ENCODE peak calls at places on chromosomes 1 and 21, in nine cellular contexts. Z, A, D, E, G, V, K, N and O are unnamed samples.

GRCh38 chr1:56080123-56080522 is 499.2 kb downstream of the PLPP3 start:
- DNase-seq in G (no peak), D (peak), V (no peak), Z (no peak), E (no peak), K (no peak), N (no peak), A (no peak), O (no peak)

GRCh38 chr1:39359028-39359570 is 132.3 kb upstream of the BMP8A start:
- DNase-seq in V (no peak), D (no peak), E (peak), K (no peak), N (no peak), G (no peak), Z (no peak), A (no peak), O (peak)

GRCh38 chr1:65958561-65959350 is 166.1 kb downstream of the PDE4B start:
- DNase-seq in D (peak), E (peak), V (peak), N (peak), A (peak), Z (no peak), K (no peak), G (peak), O (peak)

GRCh38 chr1:20302093-20302471 is 11.4 kb downstream of the VWA5B1 start:
- DNase-seq in K (no peak), A (no peak), G (no peak), D (no peak), Z (no peak), V (no peak), E (peak), N (no peak), O (no peak)

GRCh38 chr1:110829955-110830553 is 42.9 kb upstream of the CD53 start:
- DNase-seq in A (peak), E (peak), Z (no peak), N (peak), G (peak), D (peak), V (peak), K (no peak), O (no peak)

GRCh38 chr1:182833271-182833670 is 5.9 kb upstream of the DHX9 start:
- DNase-seq in E (peak), K (no peak), D (peak), N (no peak), Z (no peak), V (no peak), G (no peak), A (no peak), O (no peak)

GRCh38 chr1:19949016-19949415 is 25.6 kb upstream of the PLA2G2E start:
- DNase-seq in G (no peak), Z (no peak), D (peak), E (peak), V (no peak), A (no peak), K (no peak), N (no peak), O (peak)

GRCh38 chr1:93565496-93566221 is 116.0 kb downstream of the BCAR3 start:
- DNase-seq in N (no peak), A (no peak), V (no peak), G (no peak), Z (no peak), D (no peak), E (peak), K (no peak), O (no peak)

GRCh38 chr1:11158720-11159321 is 30.3 kb upstream of the ANGPTL7 start:
- DNase-seq in E (peak), D (peak), N (no peak), Z (no peak), K (no peak), V (no peak), G (no peak), A (no peak), O (peak)

GRCh38 chr1:147527941-147528936 is 13.1 kb upstream of the BCL9 start:
- DNase-seq in K (no peak), V (no peak), N (no peak), E (no peak), Z (no peak), D (no peak), A (no peak), G (no peak), O (no peak)

GRCh38 chr21:44520326-44521300 is 19.4 kb downstream of the KRTAP10-1 start:
- DNase-seq in G (no peak), N (no peak), E (no peak), V (no peak), Z (no peak), K (peak), A (no peak), D (no peak), O (no peak)

GRCh38 chr21:42102063-42102462 is 30.9 kb downstream of the UMODL1 start:
- DNase-seq in E (peak), G (no peak), N (no peak), K (no peak), V (no peak), Z (no peak), D (no peak), A (no peak), O (peak)

GRCh38 chr1:102110591-102110990 is 113.9 kb upstream of the OLFM3 start:
- DNase-seq in D (no peak), V (no peak), G (no peak), E (no peak), Z (no peak), N (no peak), K (no peak), A (no peak), O (no peak)

GRCh38 chr1:185957441-185958363 is 223.5 kb downstream of the HMCN1 start:
- DNase-seq in D (peak), A (no peak), V (no peak), K (no peak), E (no peak), Z (no peak), G (no peak), N (no peak), O (no peak)

GRCh38 chr1:107138767-107139445 is 1.9 kb upstream of the NTNG1 start:
- DNase-seq in A (no peak), V (no peak), N (no peak), D (peak), E (peak), G (no peak), Z (no peak), K (no peak), O (no peak)

GRCh38 chr1:87939486-87939885 is 610.8 kb downstream of the LMO4 start:
- DNase-seq in A (no peak), Z (no peak), K (no peak), N (no peak), D (no peak), E (no peak), V (no peak), G (no peak), O (no peak)

GRCh38 chr1:11592752-11593151 is 61.5 kb downstream of the FBXO2 start:
- DNase-seq in E (no peak), V (peak), A (no peak), G (no peak), D (no peak), K (no peak), Z (no peak), N (no peak), O (no peak)

GRCh38 chr1:14263207-14263606 is 335.3 kb upstream of the KAZN start:
- DNase-seq in N (no peak), D (no peak), V (peak), G (no peak), E (no peak), Z (no peak), K (no peak), A (no peak), O (no peak)

GRCh38 chr1:233607252-233608119 is 6.4 kb upstream of the KCNK1 start:
- DNase-seq in E (peak), K (no peak), A (no peak), G (no peak), D (no peak), N (no peak), Z (no peak), V (no peak), O (no peak)

GRCh38 chr1:68725353-68725752 is 228.5 kb upstream of the DEPDC1 start:
- DNase-seq in N (no peak), D (no peak), E (peak), G (no peak), K (no peak), A (peak), Z (no peak), V (peak), O (peak)

GRCh38 chr1:23589506-23589872 is 30.2 kb upstream of the ID3 start:
- DNase-seq in A (no peak), V (no peak), D (no peak), E (no peak), K (no peak), N (no peak), G (no peak), Z (no peak), O (no peak)

GRCh38 chr1:164320780-164321683 is 238.0 kb upstream of the PBX1 start:
- DNase-seq in E (peak), Z (no peak), G (no peak), A (peak), D (peak), K (no peak), V (peak), N (no peak), O (peak)

GRCh38 chr1:175152006-175152652 is 40.4 kb downstream of the KIAA0040 start:
- DNase-seq in Z (peak), D (peak), K (peak), A (peak), E (peak), N (no peak), G (no peak), V (peak), O (peak)

GRCh38 chr1:6770727-6771567 is 14.3 kb upstream of the CAMTA1 start:
- DNase-seq in V (peak), D (peak), N (no peak), G (no peak), Z (no peak), A (no peak), E (peak), K (no peak), O (no peak)

GRCh38 chr1:47794530-47794929 is 202.7 kb downstream of the TRABD2B start:
- DNase-seq in G (no peak), K (no peak), E (no peak), D (no peak), N (no peak), A (no peak), Z (no peak), V (no peak), O (no peak)

GRCh38 chr1:58782308-58783089 is 1.3 kb downstream of the JUN start:
- DNase-seq in K (peak), N (no peak), D (peak), V (peak), A (peak), Z (peak), G (peak), E (peak), O (no peak)

GRCh38 chr1:188988589-188988988 is 1489.1 kb downstream of the BRINP3 start:
- DNase-seq in Z (no peak), D (no peak), N (no peak), E (no peak), K (no peak), A (no peak), V (no peak), G (no peak), O (no peak)

GRCh38 chr1:2595261-2595811 is 8.8 kb downstream of the PRXL2B start:
- DNase-seq in V (peak), K (no peak), E (no peak), Z (no peak), G (no peak), N (no peak), A (no peak), D (no peak), O (no peak)

GRCh38 chr1:153536618-153537375 is 1.0 kb upstream of the S100A6 start:
- DNase-seq in A (no peak), V (no peak), K (peak), N (no peak), Z (no peak), E (no peak), G (no peak), D (no peak), O (no peak)

GRCh38 chr21:42565886-42566523 is 52.4 kb downstream of the SLC37A1 start:
- DNase-seq in D (no peak), K (peak), Z (no peak), E (no peak), V (no peak), G (no peak), A (no peak), N (no peak), O (no peak)

GRCh38 chr1:83131692-83131955 is 867.3 kb downstream of the TTLL7 start:
- DNase-seq in G (no peak), D (no peak), V (no peak), Z (no peak), A (no peak), E (no peak), N (no peak), K (no peak), O (no peak)

GRCh38 chr1:227257964-227258363 is 60.3 kb downstream of the CDC42BPA start:
- DNase-seq in V (no peak), K (no peak), Z (no peak), D (no peak), A (no peak), N (no peak), G (no peak), E (no peak), O (no peak)
- TF ChIP-seq CTCF in V (peak), K (no peak), Z (no peak), D (no peak), A (no peak), N (no peak), G (peak), E (no peak), O (no peak)

DNA sequence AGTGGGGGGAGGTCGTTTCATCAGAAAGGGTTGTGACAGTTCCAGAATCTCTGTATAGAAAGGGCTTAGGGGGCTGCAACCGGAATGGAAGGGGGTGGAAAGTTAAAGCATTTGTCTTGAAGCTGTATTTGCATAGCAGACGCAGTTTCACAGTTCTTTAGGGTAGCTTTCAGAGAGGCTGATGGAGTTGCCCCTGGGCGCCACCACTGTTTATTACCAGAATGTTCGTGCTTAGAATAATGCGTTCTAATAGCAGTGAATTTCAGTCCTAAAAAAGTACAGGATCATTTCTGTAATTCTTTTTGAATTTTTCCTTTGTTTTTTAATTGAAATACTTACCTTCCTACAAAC is 1.3 kb downstream of the EXO1 start:
- DNase-seq in A (no peak), V (peak), G (no peak), N (no peak), K (no peak), D (no peak), E (no peak), Z (no peak), O (no peak)
- H3K4me3 ChIP-seq in A (peak), V (peak), G (peak), N (peak), K (no peak), D (peak), E (peak), Z (no peak), O (peak)

DNA sequence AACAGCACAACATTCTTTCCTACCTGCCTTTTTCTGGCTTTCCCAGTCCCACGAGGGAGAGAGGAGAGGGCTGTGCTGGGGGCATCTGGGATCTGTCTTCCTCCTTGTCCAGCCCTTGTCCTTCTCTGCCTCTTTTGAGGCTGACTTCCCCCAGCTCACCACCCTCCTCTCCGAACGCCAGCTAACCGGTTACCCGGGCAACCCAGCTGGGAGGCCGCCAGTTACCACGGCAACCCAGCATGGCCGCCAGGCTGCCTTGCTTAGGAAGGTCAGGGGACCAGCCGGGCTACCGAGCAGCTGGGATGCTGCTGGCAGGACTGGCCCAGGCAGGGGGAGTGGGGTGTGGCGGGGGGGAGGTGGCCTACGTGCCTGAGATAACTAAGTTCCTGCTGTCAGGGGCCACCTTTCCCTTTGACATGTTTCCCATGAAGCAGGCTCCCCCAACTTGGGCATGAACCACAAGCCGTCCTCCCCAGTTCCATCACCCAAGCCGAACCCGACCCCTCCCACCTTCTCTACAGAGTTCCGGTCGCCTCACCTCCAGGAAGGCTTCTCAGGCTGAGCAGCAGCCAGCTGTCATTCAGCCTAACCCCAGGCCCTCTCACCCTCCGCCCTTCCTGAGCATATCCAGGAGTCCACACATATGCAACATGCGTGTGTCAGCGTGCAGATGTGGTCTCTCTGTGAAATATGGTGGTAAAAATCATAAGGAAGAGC is 8.7 kb downstream of the PLEKHA6 start:
- DNase-seq in G (no peak), V (peak), D (peak), N (no peak), A (peak), K (peak), Z (no peak), E (peak), O (peak)
- TF ChIP-seq CTCF in G (no peak), V (no peak), D (no peak), N (no peak), A (no peak), K (no peak), Z (no peak), E (no peak), O (no peak)

DNA sequence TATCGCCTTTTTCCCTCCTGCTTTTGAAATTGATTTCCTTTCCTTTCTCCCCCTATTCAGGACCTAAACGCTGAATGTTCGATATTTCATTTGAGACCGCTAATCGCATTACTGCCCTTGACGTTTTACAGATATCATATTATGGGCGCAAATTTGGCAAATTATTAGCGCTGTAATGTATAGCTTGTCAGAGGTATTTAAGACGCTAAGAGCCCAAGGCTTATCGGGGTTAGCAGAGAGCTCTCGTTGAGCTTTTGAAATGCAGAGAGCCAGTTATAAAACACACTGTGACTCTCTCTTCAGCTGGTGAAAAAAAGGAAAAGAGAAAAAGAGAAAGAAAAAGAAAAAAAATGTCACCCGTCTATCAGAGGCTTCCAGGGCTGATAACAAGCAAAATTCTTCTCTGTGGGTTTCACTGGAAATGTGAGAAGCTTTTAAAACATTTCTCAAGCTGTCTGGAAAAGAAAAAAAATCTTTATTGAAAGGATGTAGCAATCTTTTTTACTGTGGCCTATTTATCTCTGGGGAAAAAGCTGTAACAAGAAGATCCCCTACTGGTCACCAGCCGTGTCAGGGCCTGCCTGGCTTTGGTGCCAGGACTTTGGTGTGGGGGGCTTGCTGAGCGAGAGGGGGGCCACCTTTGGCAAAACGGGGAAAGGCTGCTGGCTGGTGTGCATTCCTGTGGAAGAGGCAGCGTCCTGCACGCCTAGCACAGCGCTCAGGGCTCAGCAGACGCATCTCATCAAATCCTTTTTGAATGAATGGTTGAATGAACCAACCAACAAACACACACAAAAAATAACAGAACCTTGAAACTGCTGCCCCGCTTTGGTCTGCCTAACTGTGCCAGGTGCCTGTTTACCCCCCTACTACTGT is 119.8 kb downstream of the RNF220 start:
- DNase-seq in A (peak), K (no peak), G (no peak), Z (no peak), E (no peak), N (no peak), D (no peak), V (no peak), O (no peak)
- H3K4me3 ChIP-seq in A (peak), K (no peak), G (no peak), Z (no peak), E (no peak), N (no peak), D (no peak), V (no peak), O (no peak)

DNA sequence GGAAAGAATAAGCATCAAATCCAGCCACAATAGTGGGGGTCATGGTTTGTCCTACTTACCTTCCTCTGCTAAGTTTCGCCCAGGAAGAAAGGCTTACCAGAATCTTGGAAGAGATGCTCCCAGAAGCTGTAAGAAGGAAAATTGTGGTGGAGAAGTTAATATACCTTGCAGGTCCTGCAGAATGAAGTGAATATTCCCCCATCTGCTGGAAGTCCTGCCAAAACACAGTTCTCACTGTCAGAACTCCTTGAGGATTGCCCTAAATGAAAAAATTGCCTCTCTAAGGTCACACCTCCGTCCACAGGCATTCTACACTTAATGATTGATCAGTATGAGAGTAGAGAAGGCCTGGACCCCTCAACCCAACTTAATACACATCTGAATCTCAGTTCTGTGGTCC is 78.4 kb upstream of the RGS21 start:
- DNase-seq in G (no peak), Z (no peak), K (no peak), A (no peak), D (peak), N (no peak), E (no peak), V (no peak), O (no peak)
- TF ChIP-seq CTCF in G (no peak), Z (no peak), K (no peak), A (no peak), D (no peak), N (no peak), E (no peak), V (no peak), O (no peak)

GRCh38 chr1:94974824-94975223 is 47.9 kb upstream of the CNN3 start:
- DNase-seq in V (no peak), N (no peak), Z (no peak), E (peak), D (peak), K (no peak), A (no peak), G (no peak), O (no peak)

GRCh38 chr1:94973271-94973922 is 46.5 kb upstream of the CNN3 start:
- DNase-seq in N (no peak), E (peak), V (no peak), Z (no peak), G (no peak), D (no peak), A (no peak), K (no peak), O (peak)

GRCh38 chr1:94976996-94977548 is 50.2 kb upstream of the CNN3 start:
- DNase-seq in K (no peak), Z (no peak), N (no peak), G (no peak), E (no peak), D (no peak), A (no peak), V (no peak), O (no peak)

GRCh38 chr1:94971491-94971924 is 44.6 kb upstream of the CNN3 start:
- DNase-seq in V (no peak), Z (no peak), G (no peak), E (peak), D (peak), A (no peak), K (no peak), N (no peak), O (no peak)

GRCh38 chr1:94974224-94974623 is 47.3 kb upstream of the CNN3 start:
- DNase-seq in A (no peak), K (no peak), V (no peak), D (peak), G (no peak), E (peak), Z (no peak), N (no peak), O (peak)
- H3K4me3 ChIP-seq in A (no peak), K (no peak), V (no peak), D (peak), G (no peak), E (no peak), Z (no peak), N (no peak), O (no peak)

GRCh38 chr21:37642493-37642892 is 273.8 kb downstream of the KCNJ6 start:
- DNase-seq in Z (peak), V (no peak), K (no peak), E (no peak), A (peak), G (no peak), N (peak), D (no peak), O (no peak)
- TF ChIP-seq CTCF in Z (peak), V (peak), K (no peak), E (no peak), A (no peak), G (peak), N (peak), D (no peak), O (peak)